ENCODE peak calls at places on chromosome 11, in six cellular contexts. J, P, V, U, W and D are unnamed samples.

GRCh38 chr11:32333335-32333991 is 101.9 kb downstream of the WT1 start:
- DNase-seq in U (no peak), P (peak; percentile 64), J (peak; percentile 19), V (peak; percentile 17), W (peak; percentile 32), D (peak; percentile 29)

GRCh38 chr11:94111241-94111640 is 17.4 kb upstream of the PANX1 start:
- DNase-seq in V (no peak), U (no peak), P (no peak), W (no peak), J (no peak), D (no peak)

GRCh38 chr11:19378814-19379213 is 138.1 kb upstream of the E2F8 start:
- DNase-seq in U (no peak), V (no peak), W (no peak), J (no peak), P (no peak), D (no peak)

GRCh38 chr11:84969103-84969502 is 658.0 kb downstream of the DLG2 start:
- DNase-seq in W (no peak), V (peak; percentile 79), P (peak; percentile 95), J (no peak), U (no peak), D (no peak)

GRCh38 chr11:1706634-1707400 is 9.8 kb downstream of the KRTAP5-6 start:
- DNase-seq in W (no peak), V (no peak), P (no peak), J (no peak), U (no peak), D (no peak)

GRCh38 chr11:69348414-69349235 is 54.7 kb downstream of the MYEOV start:
- DNase-seq in P (no peak), W (no peak), J (peak; percentile 10), V (no peak), U (no peak), D (no peak)

GRCh38 chr11:125680747-125681146 is at the start of gene ACRV1:
- DNase-seq in V (no peak), W (no peak), J (no peak), P (no peak), U (no peak), D (no peak)

GRCh38 chr11:61116426-61117214 is 14.3 kb downstream of the CD5 start:
- DNase-seq in W (no peak), P (no peak), U (no peak), V (no peak), J (no peak), D (no peak)